ENCODE peak calls at places on chromosomes 16 and 17, in ten cellular contexts. U is retinal pigment epithelial cell, N is WERI-Rb-1, E is skeletal muscle cell, T is H7, K is fibroblast of lung, M is fibroblast of villous mesenchyme, Z is upper lobe of left lung, Y is K562, H is A549. S is an unnamed sample.

GRCh38 chr16:86046026-86046713 is 147.2 kb downstream of the IRF8 start:
- DNase-seq in T (no peak), N (no peak), K (no peak), H (no peak), M (no peak), Z (no peak), E (no peak), U (no peak), Y (no peak), S (no peak)

GRCh38 chr17:74005790-74006189 is 197.7 kb upstream of the RPL38 start:
- DNase-seq in Z (no peak), K (no peak), N (no peak), E (no peak), U (no peak), Y (no peak), T (no peak), M (no peak), H (no peak), S (no peak)

GRCh38 chr17:32161506-32162365 is 19.4 kb downstream of the RHOT1 start:
- DNase-seq in H (no peak), M (peak), N (no peak), K (peak), Z (no peak), E (peak), T (no peak), U (no peak), Y (no peak), S (peak)

GRCh38 chr17:29617481-29618271 is 5.0 kb downstream of the CORO6 start:
- DNase-seq in E (no peak), H (peak), K (peak), T (peak), Y (peak), U (no peak), M (peak), Z (peak), N (no peak), S (peak)

GRCh38 chr16:67098599-67098998 is 11.1 kb upstream of the PHAF1 start:
- DNase-seq in M (no peak), T (no peak), K (no peak), Z (no peak), N (no peak), H (no peak), U (no peak), Y (no peak), E (no peak), S (no peak)

GRCh38 chr17:6608321-6608720 is 32.2 kb downstream of the KIAA0753 start:
- DNase-seq in U (no peak), Z (no peak), E (no peak), K (peak), N (no peak), H (peak), T (no peak), M (no peak), Y (no peak), S (peak)

GRCh38 chr16:11149011-11149616 is 106.9 kb downstream of the SOCS1 start:
- DNase-seq in T (no peak), Y (peak), H (no peak), U (no peak), K (no peak), Z (no peak), N (no peak), E (no peak), M (peak), S (peak)

GRCh38 chr16:21247376-21247775 is 13.9 kb downstream of the ANKS4B start:
- DNase-seq in K (no peak), T (no peak), N (no peak), M (no peak), Z (no peak), U (no peak), H (no peak), Y (no peak), E (no peak), S (no peak)

GRCh38 chr16:78416400-78416799 is 316.9 kb downstream of the WWOX start:
- DNase-seq in H (no peak), K (no peak), E (no peak), T (no peak), Z (no peak), Y (no peak), M (no peak), U (no peak), N (no peak), S (no peak)

GRCh38 chr17:67624886-67625656 is 92.7 kb upstream of the NOL11 start:
- DNase-seq in U (no peak), K (no peak), Y (no peak), H (no peak), Z (no peak), N (no peak), E (no peak), T (peak), M (no peak), S (no peak)

GRCh38 chr17:80827646-80828643 is 163.7 kb upstream of the CHMP6 start:
- DNase-seq in Z (no peak), K (peak), U (no peak), N (no peak), T (peak), Y (no peak), E (no peak), M (no peak), H (peak), S (peak)

GRCh38 chr17:80415626-80416042 is 667 bp downstream of the ENDOV start:
- DNase-seq in K (no peak), Z (no peak), H (no peak), Y (no peak), N (no peak), E (no peak), M (no peak), U (no peak), T (no peak), S (no peak)

GRCh38 chr16:67022531-67023214 is 6.3 kb upstream of the CBFB start:
- DNase-seq in Y (no peak), T (no peak), K (peak), U (no peak), Z (peak), E (no peak), H (no peak), M (no peak), N (peak), S (no peak)

GRCh38 chr17:42131232-42131631 is 8.6 kb downstream of the HSPB9 start:
- DNase-seq in Y (no peak), T (no peak), M (no peak), E (no peak), U (no peak), Z (no peak), N (no peak), H (no peak), K (no peak), S (no peak)

GRCh38 chr17:22374741-22375140 is 682.4 kb downstream of the KCNJ18 start:
- DNase-seq in U (no peak), N (no peak), E (no peak), M (no peak), K (no peak), H (no peak), Z (no peak), T (peak), Y (no peak), S (no peak)

GRCh38 chr17:42050360-42051012 is at the start of gene C17orf113:
- DNase-seq in K (peak), U (no peak), Y (peak), Z (peak), H (peak), E (no peak), M (no peak), N (peak), T (peak), S (peak)

GRCh38 chr17:68909066-68909465 is 46.1 kb downstream of the ABCA8 start:
- DNase-seq in U (peak), Y (peak), N (no peak), K (peak), E (peak), T (no peak), H (peak), Z (peak), M (peak), S (peak)

GRCh38 chr17:77572065-77572601 is 386.4 kb upstream of the TNRC6C start:
- DNase-seq in K (no peak), H (no peak), E (no peak), N (peak), M (no peak), T (peak), Z (peak), U (no peak), Y (no peak), S (no peak)

GRCh38 chr17:82439829-82440365 is 10.7 kb downstream of the CYBC1 start:
- DNase-seq in Z (no peak), H (no peak), Y (no peak), T (peak), M (no peak), E (no peak), K (no peak), U (no peak), N (no peak), S (no peak)

GRCh38 chr17:15263680-15264079 is 1.4 kb downstream of the PMP22 start:
- DNase-seq in T (no peak), Y (no peak), Z (no peak), M (no peak), U (no peak), H (no peak), E (no peak), N (no peak), K (no peak), S (peak)

GRCh38 chr16:48136547-48137360 is 19.0 kb downstream of the ABCC12 start:
- DNase-seq in H (no peak), K (peak), Y (peak), N (peak), Z (no peak), U (no peak), M (peak), T (no peak), E (no peak), S (no peak)

GRCh38 chr16:86044241-86044671 is 145.3 kb downstream of the IRF8 start:
- DNase-seq in U (no peak), M (peak), N (peak), T (peak), E (no peak), H (peak), Y (peak), Z (no peak), K (peak), S (peak)

GRCh38 chr16:73166972-73167550 is 119.1 kb upstream of the ZFHX3 start:
- DNase-seq in K (no peak), Y (no peak), E (no peak), U (peak), N (no peak), T (no peak), H (no peak), M (no peak), Z (no peak), S (no peak)

GRCh38 chr16:18804540-18804939 is 3.2 kb upstream of the ARL6IP1 start:
- DNase-seq in E (no peak), U (no peak), T (no peak), Y (no peak), N (peak), H (no peak), Z (no peak), K (peak), M (no peak), S (no peak)

GRCh38 chr16:1772362-1772907 is at the start of gene EME2:
- DNase-seq in T (peak), M (peak), H (peak), U (no peak), Y (peak), K (peak), N (no peak), Z (no peak), E (no peak), S (peak)

GRCh38 chr16:23597003-23597756 is 1.1 kb upstream of the NDUFAB1 start:
- DNase-seq in H (peak), N (peak), U (no peak), M (peak), K (no peak), E (no peak), Y (peak), Z (no peak), T (peak), S (peak)

GRCh38 chr17:51650202-51650601 is 389.9 kb downstream of the UTP18 start:
- DNase-seq in M (no peak), H (no peak), T (no peak), N (no peak), U (no peak), Y (no peak), Z (no peak), K (no peak), E (no peak), S (no peak)

GRCh38 chr17:42362245-42362961 is 25.8 kb downstream of the STAT3 start:
- DNase-seq in Y (no peak), E (no peak), N (no peak), K (no peak), Z (peak), H (no peak), T (no peak), M (no peak), U (no peak), S (no peak)

GRCh38 chr17:82356845-82357355 is 2.1 kb upstream of the TEX19 start:
- DNase-seq in Z (no peak), H (no peak), U (no peak), T (peak), N (peak), E (no peak), M (no peak), Y (no peak), K (no peak), S (no peak)

GRCh38 chr17:1562178-1562643 is 381 bp downstream of the PITPNA start:
- DNase-seq in Z (no peak), U (no peak), H (no peak), M (peak), E (no peak), Y (peak), T (peak), N (peak), K (peak), S (peak)

GRCh38 chr16:87586201-87586782 is 16.0 kb upstream of the JPH3 start:
- DNase-seq in T (peak), E (no peak), Z (no peak), Y (no peak), K (peak), M (peak), H (no peak), U (no peak), N (peak), S (no peak)

GRCh38 chr17:17824119-17824779 is 12.5 kb downstream of the SREBF1 start:
- DNase-seq in H (peak), Y (no peak), N (peak), Z (no peak), E (no peak), K (no peak), U (no peak), M (no peak), T (peak), S (no peak)

GRCh38 chr17:56320443-56320842 is 167.2 kb downstream of the ANKFN1 start:
- DNase-seq in E (no peak), N (no peak), H (no peak), K (no peak), U (no peak), M (no peak), Y (no peak), Z (no peak), T (peak), S (no peak)

GRCh38 chr17:1532836-1533602 is 16.6 kb upstream of the INPP5K start:
- DNase-seq in U (no peak), M (no peak), E (no peak), Y (peak), K (no peak), T (peak), H (peak), N (peak), Z (no peak), S (no peak)

GRCh38 chr16:79613009-79613408 is 12.5 kb upstream of the MAF start:
- DNase-seq in U (no peak), N (no peak), K (peak), E (no peak), H (no peak), M (no peak), T (no peak), Z (no peak), Y (no peak), S (peak)

GRCh38 chr16:69748694-69749345 is 5.9 kb downstream of the NOB1 start:
- DNase-seq in N (no peak), K (no peak), T (no peak), Y (no peak), E (no peak), Z (no peak), H (no peak), U (no peak), M (no peak), S (no peak)

GRCh38 chr16:324451-325334 is 27.8 kb downstream of the AXIN1 start:
- DNase-seq in T (peak), E (no peak), Z (no peak), K (no peak), Y (peak), M (no peak), N (no peak), U (no peak), H (no peak), S (no peak)

GRCh38 chr16:67884-68789 is 4.3 kb downstream of the RHBDF1 start:
- DNase-seq in H (no peak), Z (no peak), E (no peak), U (no peak), M (peak), Y (no peak), T (no peak), N (no peak), K (no peak), S (peak)

GRCh38 chr17:20116683-20117309 is 107.6 kb downstream of the SPECC1 start:
- DNase-seq in Y (peak), E (no peak), K (peak), H (peak), N (peak), M (peak), U (no peak), T (peak), Z (no peak), S (peak)

GRCh38 chr17:74754832-74755231 is 6.4 kb downstream of the NHERF1 start:
- DNase-seq in N (no peak), H (no peak), M (no peak), U (no peak), T (no peak), Y (peak), E (no peak), K (no peak), Z (no peak), S (no peak)

GRCh38 chr17:63480192-63480784 is 3.4 kb downstream of the ACE start:
- DNase-seq in M (no peak), U (no peak), Y (no peak), Z (no peak), T (no peak), N (no peak), E (no peak), H (no peak), K (no peak), S (no peak)

GRCh38 chr17:63477471-63478440 is 895 bp downstream of the ACE start:
- DNase-seq in K (no peak), E (no peak), Y (no peak), Z (no peak), H (no peak), M (no peak), N (peak), T (peak), U (no peak), S (no peak)

GRCh38 chr17:63479495-63480184 is 2.8 kb downstream of the ACE start:
- DNase-seq in K (no peak), Z (no peak), E (no peak), N (no peak), T (no peak), H (no peak), Y (no peak), M (no peak), U (no peak), S (no peak)

GRCh38 chr17:63476857-63477470 is at the start of gene ACE:
- DNase-seq in N (peak), H (peak), Y (peak), U (no peak), M (peak), K (peak), E (no peak), T (peak), Z (no peak), S (no peak)

DNA sequence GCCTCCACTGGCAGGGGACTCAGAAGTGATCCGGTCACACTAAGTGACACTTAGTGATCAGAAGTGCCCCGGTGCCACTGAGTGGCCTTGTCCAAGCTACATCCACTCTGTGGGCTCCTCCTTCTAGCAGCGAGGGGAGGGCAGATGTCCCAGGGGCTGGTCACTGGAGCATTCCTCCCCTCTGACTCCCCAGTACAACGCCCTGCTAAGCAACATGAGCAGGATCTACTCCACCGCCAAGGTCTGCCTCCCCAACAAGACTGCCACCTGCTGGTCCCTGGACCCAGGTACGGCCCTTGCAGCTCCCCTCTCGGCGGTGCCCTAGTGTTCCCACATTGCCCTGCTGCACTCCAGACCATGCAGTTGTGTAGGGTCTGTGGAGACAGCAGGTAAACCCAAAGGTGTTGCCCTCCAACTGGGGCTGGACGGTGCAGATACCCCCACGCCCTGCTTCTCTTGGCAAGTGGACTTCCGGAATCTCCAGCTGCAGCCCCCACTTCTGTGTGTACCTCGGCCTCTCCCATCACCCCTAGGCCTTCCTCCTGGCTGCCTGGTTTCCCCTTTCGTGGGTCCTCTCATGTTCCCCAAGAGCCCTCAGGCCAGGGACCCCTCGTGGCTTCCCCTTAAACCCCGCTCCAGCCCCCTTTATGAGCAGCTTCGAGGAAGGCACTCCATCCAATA is 2.1 kb downstream of the ACE start:
- DNase-seq in U (peak), H (peak), Z (peak), E (peak), N (peak), M (peak), T (peak), K (peak), Y (peak), S (peak)
- H3K4me3 ChIP-seq in U (no peak), H (no peak), Z (no peak), E (no peak), N (no peak), M (no peak), T (no peak), K (no peak), Y (no peak), S (no peak)

GRCh38 chr16:88938119-88938932 is 38.7 kb downstream of the CBFA2T3 start:
- DNase-seq in N (no peak), Z (no peak), E (no peak), Y (no peak), T (no peak), M (no peak), K (no peak), H (no peak), U (no peak), S (no peak)
- H3K4me3 ChIP-seq in N (no peak), Z (no peak), E (no peak), Y (no peak), T (no peak), M (no peak), K (no peak), H (no peak), U (no peak), S (no peak)

DNA sequence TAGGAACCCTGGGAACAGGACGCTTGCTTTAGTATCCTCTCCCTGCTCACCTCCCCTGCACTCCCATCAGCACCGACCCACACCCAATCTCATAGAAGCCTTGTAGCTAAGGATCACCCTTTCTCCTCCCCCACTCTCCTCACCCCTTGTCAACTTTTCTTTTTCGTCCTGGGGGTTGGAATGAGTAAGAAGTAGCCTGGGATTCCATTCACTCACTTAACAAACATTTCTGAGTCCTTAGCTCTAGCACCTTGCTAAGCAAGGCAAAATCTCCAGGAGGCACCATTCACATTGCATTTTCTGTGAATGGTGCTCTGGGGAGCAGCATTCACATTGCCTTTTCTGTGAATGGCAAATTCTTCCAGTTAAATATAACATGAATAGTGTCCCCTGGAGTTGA is 1.1 kb upstream of the PGAP3 start:
- DNase-seq in Z (no peak), M (no peak), N (no peak), H (no peak), Y (no peak), U (no peak), E (no peak), K (no peak), T (peak), S (no peak)
- H3K4me3 ChIP-seq in Z (no peak), M (peak), N (peak), H (peak), Y (peak), U (peak), E (peak), K (peak), T (peak), S (peak)

GRCh38 chr16:50932348-50932916 is 190.5 kb downstream of the CYLD start:
- DNase-seq in E (no peak), M (no peak), U (no peak), T (no peak), Y (no peak), H (no peak), N (no peak), K (no peak), Z (no peak), S (peak)
- H3K4me3 ChIP-seq in E (no peak), M (no peak), U (no peak), T (no peak), Y (no peak), H (no peak), N (no peak), K (no peak), Z (no peak), S (no peak)

GRCh38 chr16:81181013-81181720 is 57.3 kb upstream of the BCO1 start:
- DNase-seq in N (no peak), T (peak), K (peak), Z (peak), Y (peak), M (peak), E (peak), H (peak), U (peak), S (peak)
- H3K4me3 ChIP-seq in N (no peak), T (no peak), K (no peak), Z (no peak), Y (no peak), M (peak), E (no peak), H (peak), U (peak), S (no peak)